ENCODE peak calls at places on chromosomes 4 and X, in eight cellular contexts. E is hepatic stellate cell; V is AG08395; W is fibroblast of the aortic adventitia; N is DMS153; K is activated naive CD4-positive, alpha-beta T cell treated with Interleukin-2 at 50 U/mL for 16 hours; U is glomerular endothelial cell; J is stimulated activated effector memory CD8-positive, alpha-beta T cell treated with anti-CD3 and anti-CD28 coated beads, Interleukin-12 subunit alpha, Interleukin-12 subunit beta, amount 100 ng/mL, for 72 hours. B is an unnamed sample.

GRCh38 chrX:44306336-44306735 is 37.1 kb downstream of the EFHC2 start:
- DNase-seq in V (no peak), E (no peak), W (peak), J (no peak), N (no peak), K (no peak), U (no peak), B (no peak)

GRCh38 chr4:180809439-180809838 is 1433.8 kb upstream of the TENM3 start:
- DNase-seq in W (peak), U (no peak), E (no peak), N (no peak), K (no peak), J (no peak), V (no peak), B (no peak)

GRCh38 chr4:185143596-185143969 is 517 bp downstream of the SLC25A4 start:
- DNase-seq in E (peak), V (no peak), J (no peak), U (no peak), N (no peak), K (peak), W (peak), B (no peak)

GRCh38 chrX:132023896-132024386 is 839 bp downstream of the STK26 start:
- DNase-seq in K (peak), J (peak), V (no peak), E (peak), N (no peak), W (no peak), U (no peak), B (no peak)

GRCh38 chrX:5681159-5681558 is 547.5 kb downstream of the NLGN4X start:
- DNase-seq in K (no peak), U (no peak), N (no peak), J (no peak), W (no peak), V (peak), E (no peak), B (no peak)

GRCh38 chr4:174278467-174278866 is 5.0 kb downstream of the FBXO8 start:
- DNase-seq in U (no peak), N (no peak), V (no peak), W (no peak), E (no peak), J (no peak), K (no peak), B (no peak)

GRCh38 chr4:101989551-101989950 is 199.0 kb downstream of the BANK1 start:
- DNase-seq in J (no peak), W (no peak), V (no peak), E (no peak), U (no peak), K (no peak), N (no peak), B (no peak)

GRCh38 chr4:62408467-62408866 is 1208.3 kb downstream of the ADGRL3 start:
- DNase-seq in J (no peak), N (no peak), E (no peak), V (no peak), K (no peak), W (no peak), U (no peak), B (no peak)

GRCh38 chrX:154724999-154725756 is 25.7 kb downstream of the GAB3 start:
- DNase-seq in N (no peak), W (no peak), U (no peak), E (no peak), V (no peak), K (no peak), J (no peak), B (no peak)

GRCh38 chr4:115537387-115537786 is 424.0 kb upstream of the NDST4 start:
- DNase-seq in K (no peak), J (no peak), V (no peak), E (no peak), W (no peak), U (no peak), N (peak), B (peak)

GRCh38 chrX:15882704-15883539 is 28.3 kb upstream of the AP1S2 start:
- DNase-seq in V (no peak), E (no peak), W (peak), U (peak), N (no peak), K (no peak), J (no peak), B (no peak)

GRCh38 chr4:148926861-148927260 is 484.6 kb upstream of the NR3C2 start:
- DNase-seq in J (no peak), N (no peak), K (no peak), E (peak), V (peak), W (peak), U (no peak), B (no peak)

GRCh38 chr4:175330652-175331051 is 412.5 kb downstream of the ADAM29 start:
- DNase-seq in U (no peak), V (no peak), N (no peak), J (no peak), W (peak), K (no peak), E (peak), B (no peak)

GRCh38 chr4:78652282-78652876 is 100.8 kb downstream of the ANXA3 start:
- DNase-seq in K (no peak), J (no peak), N (peak), U (peak), E (no peak), V (no peak), W (peak), B (no peak)

GRCh38 chrX:44228621-44229020 is 114.9 kb downstream of the EFHC2 start:
- DNase-seq in W (no peak), E (no peak), V (no peak), U (no peak), J (no peak), N (no peak), K (no peak), B (no peak)